ENCODE peak calls at places on chromosomes 7 and 10, in nine cellular contexts. One of them, this sample, is unnamed.

GRCh38 chr7:20403356-20403755 is 72.7 kb downstream of the ITGB8 start:
- DNase-seq in GM23338: no peak
- DNase-seq in progenitor cell of endocrine pancreas: no peak
- DNase-seq in OCI-LY7: no peak
- DNase-seq in cardiac fibroblast: peak
- DNase-seq in cardiac muscle cell: peak
- DNase-seq in fibroblast of villous mesenchyme: no peak
- DNase-seq in fibroblast of lung: no peak
- DNase-seq in ascending aorta: no peak
- DNase-seq in this sample: no peak

GRCh38 chr10:118835682-118836326 is 81.0 kb upstream of the CACUL1 start:
- DNase-seq in GM23338: no peak
- DNase-seq in progenitor cell of endocrine pancreas: no peak
- DNase-seq in OCI-LY7: no peak
- DNase-seq in cardiac fibroblast: peak
- DNase-seq in cardiac muscle cell: no peak
- DNase-seq in fibroblast of villous mesenchyme: peak
- DNase-seq in fibroblast of lung: peak
- DNase-seq in ascending aorta: no peak
- DNase-seq in this sample: no peak

GRCh38 chr7:130733866-130734524 is at the start of gene KLF14:
- DNase-seq in GM23338: peak
- DNase-seq in progenitor cell of endocrine pancreas: peak
- DNase-seq in OCI-LY7: no peak
- DNase-seq in cardiac fibroblast: no peak
- DNase-seq in cardiac muscle cell: peak
- DNase-seq in fibroblast of villous mesenchyme: peak
- DNase-seq in fibroblast of lung: peak
- DNase-seq in ascending aorta: no peak
- DNase-seq in this sample: peak

GRCh38 chr10:58322072-58322834 is 12.6 kb upstream of the UBE2D1 start:
- DNase-seq in GM23338: no peak
- DNase-seq in progenitor cell of endocrine pancreas: no peak
- DNase-seq in OCI-LY7: peak
- DNase-seq in cardiac fibroblast: peak
- DNase-seq in cardiac muscle cell: no peak
- DNase-seq in fibroblast of villous mesenchyme: peak
- DNase-seq in fibroblast of lung: no peak
- DNase-seq in ascending aorta: no peak
- DNase-seq in this sample: no peak

GRCh38 chr7:8436965-8437364 is 3.6 kb downstream of the NXPH1 start:
- DNase-seq in GM23338: peak
- DNase-seq in progenitor cell of endocrine pancreas: peak
- DNase-seq in OCI-LY7: peak
- DNase-seq in cardiac fibroblast: peak
- DNase-seq in cardiac muscle cell: peak
- DNase-seq in fibroblast of villous mesenchyme: peak
- DNase-seq in fibroblast of lung: no peak
- DNase-seq in ascending aorta: no peak
- DNase-seq in this sample: peak

GRCh38 chr10:30494558-30494957 is 60.6 kb downstream of the MAP3K8 start:
- DNase-seq in GM23338: no peak
- DNase-seq in progenitor cell of endocrine pancreas: no peak
- DNase-seq in OCI-LY7: peak
- DNase-seq in cardiac fibroblast: no peak
- DNase-seq in cardiac muscle cell: no peak
- DNase-seq in fibroblast of villous mesenchyme: no peak
- DNase-seq in fibroblast of lung: no peak
- DNase-seq in ascending aorta: no peak
- DNase-seq in this sample: no peak

GRCh38 chr10:80900661-80901060 is 363.0 kb downstream of the SH2D4B start:
- DNase-seq in GM23338: no peak
- DNase-seq in progenitor cell of endocrine pancreas: no peak
- DNase-seq in OCI-LY7: no peak
- DNase-seq in cardiac fibroblast: no peak
- DNase-seq in cardiac muscle cell: no peak
- DNase-seq in fibroblast of villous mesenchyme: no peak
- DNase-seq in fibroblast of lung: no peak
- DNase-seq in ascending aorta: no peak
- DNase-seq in this sample: no peak

GRCh38 chr10:16478801-16479200 is 42.0 kb downstream of the PTER start:
- DNase-seq in GM23338: no peak
- DNase-seq in progenitor cell of endocrine pancreas: no peak
- DNase-seq in OCI-LY7: no peak
- DNase-seq in cardiac fibroblast: no peak
- DNase-seq in cardiac muscle cell: no peak
- DNase-seq in fibroblast of villous mesenchyme: no peak
- DNase-seq in fibroblast of lung: no peak
- DNase-seq in ascending aorta: no peak
- DNase-seq in this sample: no peak

GRCh38 chr7:78141533-78142281 is 343.1 kb downstream of the PHTF2 start:
- DNase-seq in GM23338: no peak
- DNase-seq in progenitor cell of endocrine pancreas: no peak
- DNase-seq in OCI-LY7: no peak
- DNase-seq in cardiac fibroblast: peak
- DNase-seq in cardiac muscle cell: no peak
- DNase-seq in fibroblast of villous mesenchyme: peak
- DNase-seq in fibroblast of lung: peak
- DNase-seq in ascending aorta: no peak
- DNase-seq in this sample: no peak

GRCh38 chr10:89414146-89414878 is at the start of gene IFIT5:
- DNase-seq in GM23338: peak
- DNase-seq in progenitor cell of endocrine pancreas: peak
- DNase-seq in OCI-LY7: peak
- DNase-seq in cardiac fibroblast: peak
- DNase-seq in cardiac muscle cell: peak
- DNase-seq in fibroblast of villous mesenchyme: peak
- DNase-seq in fibroblast of lung: peak
- DNase-seq in ascending aorta: no peak
- DNase-seq in this sample: peak

GRCh38 chr7:131692131-131692960 is 135.9 kb upstream of the PODXL start:
- DNase-seq in GM23338: peak
- DNase-seq in progenitor cell of endocrine pancreas: peak
- DNase-seq in OCI-LY7: peak
- DNase-seq in cardiac fibroblast: peak
- DNase-seq in cardiac muscle cell: peak
- DNase-seq in fibroblast of villous mesenchyme: peak
- DNase-seq in fibroblast of lung: peak
- DNase-seq in ascending aorta: no peak
- DNase-seq in this sample: peak

GRCh38 chr7:106840342-106840741 is 24.7 kb upstream of the PIK3CG start:
- DNase-seq in GM23338: peak
- DNase-seq in progenitor cell of endocrine pancreas: no peak
- DNase-seq in OCI-LY7: no peak
- DNase-seq in cardiac fibroblast: peak
- DNase-seq in cardiac muscle cell: no peak
- DNase-seq in fibroblast of villous mesenchyme: peak
- DNase-seq in fibroblast of lung: peak
- DNase-seq in ascending aorta: no peak
- DNase-seq in this sample: no peak

GRCh38 chr10:122492955-122493597 is 31.7 kb downstream of the HTRA1 start:
- DNase-seq in GM23338: no peak
- DNase-seq in progenitor cell of endocrine pancreas: no peak
- DNase-seq in OCI-LY7: no peak
- DNase-seq in cardiac fibroblast: peak
- DNase-seq in cardiac muscle cell: no peak
- DNase-seq in fibroblast of villous mesenchyme: peak
- DNase-seq in fibroblast of lung: peak
- DNase-seq in ascending aorta: no peak
- DNase-seq in this sample: no peak

GRCh38 chr10:98269435-98269912 is 1.5 kb upstream of the LOXL4 start:
- DNase-seq in GM23338: peak
- DNase-seq in progenitor cell of endocrine pancreas: no peak
- DNase-seq in OCI-LY7: no peak
- DNase-seq in cardiac fibroblast: peak
- DNase-seq in cardiac muscle cell: peak
- DNase-seq in fibroblast of villous mesenchyme: peak
- DNase-seq in fibroblast of lung: peak
- DNase-seq in ascending aorta: peak
- DNase-seq in this sample: no peak

GRCh38 chr10:12975266-12975665 is 26.2 kb downstream of the CCDC3 start:
- DNase-seq in GM23338: peak
- DNase-seq in progenitor cell of endocrine pancreas: no peak
- DNase-seq in OCI-LY7: peak
- DNase-seq in cardiac fibroblast: no peak
- DNase-seq in cardiac muscle cell: no peak
- DNase-seq in fibroblast of villous mesenchyme: no peak
- DNase-seq in fibroblast of lung: no peak
- DNase-seq in ascending aorta: no peak
- DNase-seq in this sample: peak
- TF ChIP-seq CTCF in GM23338: peak
- TF ChIP-seq CTCF in progenitor cell of endocrine pancreas: peak
- TF ChIP-seq CTCF in OCI-LY7: peak
- TF ChIP-seq CTCF in cardiac fibroblast: no peak
- TF ChIP-seq CTCF in cardiac muscle cell: peak
- TF ChIP-seq CTCF in fibroblast of villous mesenchyme: peak
- TF ChIP-seq CTCF in fibroblast of lung: peak
- TF ChIP-seq CTCF in ascending aorta: peak
- TF ChIP-seq CTCF in this sample: peak

GRCh38 chr10:5679606-5680005 is 5.0 kb upstream of the TASOR2 start:
- DNase-seq in GM23338: no peak
- DNase-seq in progenitor cell of endocrine pancreas: no peak
- DNase-seq in OCI-LY7: no peak
- DNase-seq in cardiac fibroblast: no peak
- DNase-seq in cardiac muscle cell: no peak
- DNase-seq in fibroblast of villous mesenchyme: no peak
- DNase-seq in fibroblast of lung: peak
- DNase-seq in ascending aorta: no peak
- DNase-seq in this sample: no peak
- TF ChIP-seq CTCF in GM23338: no peak
- TF ChIP-seq CTCF in progenitor cell of endocrine pancreas: no peak
- TF ChIP-seq CTCF in OCI-LY7: no peak
- TF ChIP-seq CTCF in cardiac fibroblast: peak
- TF ChIP-seq CTCF in cardiac muscle cell: peak
- TF ChIP-seq CTCF in fibroblast of villous mesenchyme: no peak
- TF ChIP-seq CTCF in fibroblast of lung: peak
- TF ChIP-seq CTCF in ascending aorta: no peak
- TF ChIP-seq CTCF in this sample: no peak

DNA sequence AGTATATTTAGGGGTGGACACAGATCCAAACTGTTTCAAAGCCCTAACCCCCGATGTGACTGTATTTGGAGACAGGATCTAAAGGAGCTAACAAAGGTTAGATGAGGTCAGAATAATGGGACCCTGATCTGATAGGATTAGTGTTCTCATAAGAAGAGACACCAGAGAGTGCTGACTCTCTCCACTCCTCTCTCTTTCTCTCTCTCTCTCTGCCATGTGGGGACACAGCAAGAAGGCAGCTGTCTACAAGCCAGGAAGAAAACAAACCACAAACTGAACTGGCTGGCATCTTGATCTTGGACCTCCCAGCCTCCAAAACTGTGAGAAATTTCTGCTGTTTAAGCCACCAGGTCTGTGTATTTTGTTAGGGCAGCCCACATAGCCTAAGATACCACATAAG is 84.7 kb upstream of the KDM7A start:
- DNase-seq in GM23338: no peak
- DNase-seq in progenitor cell of endocrine pancreas: no peak
- DNase-seq in OCI-LY7: no peak
- DNase-seq in cardiac fibroblast: no peak
- DNase-seq in cardiac muscle cell: no peak
- DNase-seq in fibroblast of villous mesenchyme: no peak
- DNase-seq in fibroblast of lung: no peak
- DNase-seq in ascending aorta: no peak
- DNase-seq in this sample: no peak
- TF ChIP-seq CTCF in GM23338: no peak
- TF ChIP-seq CTCF in progenitor cell of endocrine pancreas: no peak
- TF ChIP-seq CTCF in OCI-LY7: no peak
- TF ChIP-seq CTCF in cardiac fibroblast: no peak
- TF ChIP-seq CTCF in cardiac muscle cell: no peak
- TF ChIP-seq CTCF in fibroblast of villous mesenchyme: no peak
- TF ChIP-seq CTCF in fibroblast of lung: no peak
- TF ChIP-seq CTCF in ascending aorta: no peak
- TF ChIP-seq CTCF in this sample: no peak

GRCh38 chr7:111381590-111381989 is 180.7 kb downstream of the IMMP2L start:
- DNase-seq in GM23338: no peak
- DNase-seq in progenitor cell of endocrine pancreas: no peak
- DNase-seq in OCI-LY7: no peak
- DNase-seq in cardiac fibroblast: no peak
- DNase-seq in cardiac muscle cell: no peak
- DNase-seq in fibroblast of villous mesenchyme: no peak
- DNase-seq in fibroblast of lung: no peak
- DNase-seq in ascending aorta: no peak
- DNase-seq in this sample: no peak

GRCh38 chr7:111388016-111388415 is 174.3 kb downstream of the IMMP2L start:
- DNase-seq in GM23338: no peak
- DNase-seq in progenitor cell of endocrine pancreas: no peak
- DNase-seq in OCI-LY7: no peak
- DNase-seq in cardiac fibroblast: no peak
- DNase-seq in cardiac muscle cell: no peak
- DNase-seq in fibroblast of villous mesenchyme: no peak
- DNase-seq in fibroblast of lung: no peak
- DNase-seq in ascending aorta: no peak
- DNase-seq in this sample: no peak

GRCh38 chr7:111383133-111383532 is 179.2 kb downstream of the IMMP2L start:
- DNase-seq in GM23338: no peak
- DNase-seq in progenitor cell of endocrine pancreas: no peak
- DNase-seq in OCI-LY7: no peak
- DNase-seq in cardiac fibroblast: no peak
- DNase-seq in cardiac muscle cell: no peak
- DNase-seq in fibroblast of villous mesenchyme: no peak
- DNase-seq in fibroblast of lung: no peak
- DNase-seq in ascending aorta: no peak
- DNase-seq in this sample: no peak

GRCh38 chr7:111380945-111381344 is 181.3 kb downstream of the IMMP2L start:
- DNase-seq in GM23338: no peak
- DNase-seq in progenitor cell of endocrine pancreas: no peak
- DNase-seq in OCI-LY7: no peak
- DNase-seq in cardiac fibroblast: no peak
- DNase-seq in cardiac muscle cell: no peak
- DNase-seq in fibroblast of villous mesenchyme: no peak
- DNase-seq in fibroblast of lung: no peak
- DNase-seq in ascending aorta: no peak
- DNase-seq in this sample: no peak

DNA sequence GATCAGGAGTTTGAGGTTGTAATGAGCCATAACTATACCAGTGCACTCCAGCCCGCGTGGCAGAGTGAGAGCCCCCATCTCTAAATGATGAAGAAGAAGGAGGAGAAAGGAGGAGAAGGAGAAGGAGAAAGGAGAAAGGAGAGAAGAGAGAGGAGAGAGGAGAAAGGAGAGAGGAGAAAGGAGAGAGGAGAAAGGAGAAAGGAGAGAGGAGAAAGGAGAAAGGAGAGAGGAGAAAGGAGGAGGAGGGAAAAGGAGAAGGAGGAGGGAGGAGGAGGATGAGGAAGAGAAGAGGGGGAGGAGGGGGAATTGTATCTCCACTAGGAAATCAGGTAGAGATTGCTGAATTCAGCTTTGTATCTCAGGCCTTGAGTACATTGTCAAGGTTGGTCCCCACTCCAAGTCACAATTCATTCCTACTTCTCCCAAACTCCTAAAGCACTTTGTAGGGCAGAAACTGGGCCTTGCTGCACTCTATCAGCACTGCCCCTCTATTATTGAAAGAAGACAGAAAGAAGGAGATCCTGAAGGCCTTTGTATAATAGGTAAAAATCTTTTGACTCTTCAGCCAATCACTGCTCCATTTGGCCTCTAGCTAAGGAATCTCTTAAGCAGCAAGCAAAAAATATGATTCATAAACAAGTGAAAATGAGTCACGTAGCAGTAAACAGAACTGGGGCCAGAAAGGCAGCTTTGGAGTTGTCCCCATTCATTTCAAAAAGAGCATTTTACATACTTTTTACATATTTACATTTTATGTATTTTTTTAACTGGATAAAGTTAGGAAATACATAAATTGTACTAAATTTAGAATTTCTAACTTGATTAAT is 178.0 kb downstream of the IMMP2L start:
- DNase-seq in GM23338: no peak
- DNase-seq in progenitor cell of endocrine pancreas: no peak
- DNase-seq in OCI-LY7: no peak
- DNase-seq in cardiac fibroblast: peak
- DNase-seq in cardiac muscle cell: no peak
- DNase-seq in fibroblast of villous mesenchyme: peak
- DNase-seq in fibroblast of lung: peak
- DNase-seq in ascending aorta: no peak
- DNase-seq in this sample: no peak
- TF ChIP-seq CTCF in GM23338: no peak
- TF ChIP-seq CTCF in progenitor cell of endocrine pancreas: no peak
- TF ChIP-seq CTCF in OCI-LY7: no peak
- TF ChIP-seq CTCF in cardiac fibroblast: no peak
- TF ChIP-seq CTCF in cardiac muscle cell: no peak
- TF ChIP-seq CTCF in fibroblast of villous mesenchyme: no peak
- TF ChIP-seq CTCF in fibroblast of lung: no peak
- TF ChIP-seq CTCF in ascending aorta: no peak
- TF ChIP-seq CTCF in this sample: no peak

This sample was measured in endothelial cell.